ENCODE peak calls at places on chromosomes 13 and 19, in four cellular contexts. J, B, Y and N are unnamed samples.

GRCh38 chr13:27783111-27783510 is 9.2 kb upstream of the GSX1 start:
- DNase-seq in Y (no peak), B (peak), J (peak), N (no peak)

GRCh38 chr13:32314271-32314967 is 744 bp downstream of the ZAR1L start:
- DNase-seq in J (no peak), B (no peak), Y (peak), N (no peak)

GRCh38 chr19:5122671-5123409 is 153.9 kb downstream of the KDM4B start:
- DNase-seq in J (no peak), B (no peak), Y (no peak), N (no peak)

GRCh38 chr19:6250909-6251308 is 28.9 kb downstream of the MLLT1 start:
- DNase-seq in B (no peak), Y (no peak), J (no peak), N (no peak)

GRCh38 chr19:31988256-31988655 is 357.2 kb upstream of the ZNF507 start:
- DNase-seq in B (no peak), Y (no peak), J (no peak), N (no peak)

GRCh38 chr19:54572696-54573311 is 786 bp upstream of the LILRA2 start:
- DNase-seq in B (no peak), Y (no peak), J (no peak), N (no peak)

GRCh38 chr13:36815069-36815468 is 4.0 kb upstream of the RFXAP start:
- DNase-seq in J (no peak), B (peak), Y (no peak), N (no peak)

GRCh38 chr13:102773441-102774209 is at the start of gene TEX30:
- DNase-seq in B (peak), J (peak), Y (peak), N (peak)

GRCh38 chr19:12137541-12137940 is 2.6 kb downstream of the ZNF20 start:
- DNase-seq in B (peak), Y (no peak), J (peak), N (no peak)

GRCh38 chr19:13579388-13580060 is 73.2 kb upstream of the CACNA1A start:
- DNase-seq in B (peak), J (no peak), Y (no peak), N (peak)

GRCh38 chr13:69264362-69265334 is 843.0 kb upstream of the ATXN8OS start:
- DNase-seq in Y (no peak), J (no peak), B (no peak), N (no peak)

GRCh38 chr19:3056454-3057016 is 5.8 kb downstream of the TLE5 start:
- DNase-seq in B (no peak), Y (no peak), J (no peak), N (no peak)

GRCh38 chr19:8938576-8938975 is 71.6 kb downstream of the MUC16 start:
- DNase-seq in Y (no peak), J (no peak), B (peak), N (no peak)

GRCh38 chr13:21171420-21171819 is 4.9 kb downstream of the SKA3 start:
- DNase-seq in Y (no peak), J (no peak), B (no peak), N (no peak)

GRCh38 chr19:3284759-3285646 is 60.5 kb downstream of the CELF5 start:
- DNase-seq in Y (peak), J (peak), B (peak), N (no peak)

GRCh38 chr19:17997969-17998826 is 9.8 kb upstream of the ARRDC2 start:
- DNase-seq in J (no peak), Y (no peak), B (peak), N (no peak)

GRCh38 chr13:38914070-38914469 is 76.6 kb downstream of the STOML3 start:
- DNase-seq in J (no peak), Y (no peak), B (no peak), N (no peak)

GRCh38 chr19:19343762-19344161 is 23.1 kb downstream of the MAU2 start:
- DNase-seq in Y (no peak), B (no peak), J (peak), N (no peak)

GRCh38 chr19:38975861-38976271 is 324 bp upstream of the FBXO17 start:
- DNase-seq in J (peak), B (no peak), Y (no peak), N (no peak)

GRCh38 chr13:102682727-102683126 is 12.1 kb downstream of the METTL21C start:
- DNase-seq in B (no peak), Y (no peak), J (no peak), N (no peak)

GRCh38 chr13:45598597-45598996 is 16.9 kb downstream of the ERICH6B start:
- DNase-seq in B (no peak), Y (no peak), J (no peak), N (no peak)

GRCh38 chr13:29129616-29130015 is 309.5 kb downstream of the MTUS2 start:
- DNase-seq in J (no peak), B (no peak), Y (no peak), N (no peak)

GRCh38 chr13:41492432-41493267 is 35.3 kb downstream of the RGCC start:
- DNase-seq in Y (no peak), B (no peak), J (no peak), N (no peak)

GRCh38 chr13:100875392-100876043 is 200.9 kb upstream of the TMTC4 start:
- DNase-seq in J (peak), Y (no peak), B (peak), N (peak)

GRCh38 chr19:29855087-29855486 is 43.3 kb downstream of the CCNE1 start:
- DNase-seq in B (no peak), J (no peak), Y (no peak), N (no peak)

GRCh38 chr13:81929988-81930387 is 1589.1 kb upstream of the SPRY2 start:
- DNase-seq in Y (no peak), B (peak), J (peak), N (peak)

DNA sequence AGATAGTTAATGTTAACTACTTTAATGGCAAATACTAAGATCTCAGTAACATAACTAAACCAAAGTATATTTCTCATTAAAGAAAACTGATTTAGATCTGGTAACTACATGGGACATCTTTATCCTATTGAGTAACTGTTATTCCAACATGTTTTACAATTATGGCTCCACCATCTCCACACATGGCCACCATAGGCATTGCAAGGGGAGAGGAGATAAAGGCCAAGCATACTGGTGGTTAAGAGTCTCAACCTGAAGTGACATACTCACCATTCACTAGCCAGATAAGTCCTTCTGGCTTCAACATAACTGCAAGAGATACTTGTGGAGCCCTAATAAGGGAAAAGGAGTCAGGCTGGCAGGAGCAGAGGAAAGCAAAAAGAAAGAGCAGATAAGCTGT is 1586.4 kb upstream of the SPRY2 start:
- DNase-seq in J (peak), B (peak), Y (no peak), N (no peak)
- TF ChIP-seq CTCF in J (peak), B (peak), Y (no peak), N (peak)

GRCh38 chr19:48443262-48443661 is 2.5 kb upstream of the GRWD1 start:
- DNase-seq in J (peak), Y (no peak), B (no peak), N (no peak)
- H3K4me3 ChIP-seq in J (peak), Y (no peak), B (no peak), N (no peak)

GRCh38 chr13:59771272-59771671 is 392.5 kb downstream of the DIAPH3 start:
- DNase-seq in Y (no peak), J (peak), B (peak), N (no peak)
- TF ChIP-seq CTCF in Y (no peak), J (peak), B (peak), N (peak)

GRCh38 chr19:1884719-1885334 is 469 bp downstream of the ABHD17A start:
- DNase-seq in B (no peak), Y (no peak), J (no peak), N (no peak)

GRCh38 chr19:1884291-1884718 is 991 bp downstream of the ABHD17A start:
- DNase-seq in Y (no peak), J (no peak), B (no peak), N (no peak)

GRCh38 chr19:1882089-1882785 is 3.1 kb downstream of the ABHD17A start:
- DNase-seq in B (no peak), Y (no peak), J (no peak), N (no peak)

GRCh38 chr19:1883784-1884183 is 1.5 kb downstream of the ABHD17A start:
- DNase-seq in B (no peak), Y (no peak), J (no peak), N (no peak)

DNA sequence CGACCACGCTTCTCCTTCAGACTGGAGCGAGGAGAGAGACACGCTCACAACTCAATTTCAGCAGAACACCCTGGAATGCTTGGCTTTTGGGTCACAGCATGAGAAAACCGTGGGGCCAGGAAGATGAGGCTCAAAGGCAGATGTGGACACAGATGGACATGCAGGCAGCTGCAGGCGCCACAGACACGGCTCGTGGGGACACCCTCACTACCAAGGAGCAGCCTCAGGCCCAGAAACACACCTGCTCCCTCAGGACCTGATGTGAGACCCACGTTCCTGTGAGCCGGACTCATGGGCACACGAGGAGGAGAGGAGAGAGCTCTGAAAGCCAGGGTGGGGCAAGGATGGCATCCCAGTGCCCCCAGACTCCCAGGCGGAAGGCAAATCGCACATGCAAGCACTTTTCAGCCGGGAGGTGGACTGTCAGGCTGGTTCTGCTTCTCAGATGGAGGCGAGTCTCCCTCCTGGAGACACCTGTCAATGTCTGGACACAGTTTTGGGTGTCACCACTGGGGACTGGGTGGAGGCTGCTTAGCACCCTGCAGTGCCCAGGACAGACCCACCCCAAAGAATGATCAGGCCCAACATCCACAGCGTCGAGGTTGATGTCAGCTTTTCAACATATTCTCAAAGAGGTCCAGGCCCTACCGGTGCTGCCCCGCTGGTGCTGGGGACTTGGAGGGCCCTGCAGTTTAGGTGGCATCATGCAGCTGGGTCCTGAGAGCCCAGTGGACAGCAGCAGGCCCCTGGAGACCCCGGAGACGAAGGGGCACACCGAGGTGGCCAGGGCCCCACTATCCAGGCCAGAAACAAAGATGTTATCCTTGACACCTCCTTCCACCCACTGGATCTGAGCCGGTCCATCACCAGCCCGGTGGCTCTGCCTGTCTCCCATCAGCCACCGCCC is 2.3 kb downstream of the ABHD17A start:
- DNase-seq in J (no peak), Y (no peak), B (no peak), N (no peak)
- H3K4me3 ChIP-seq in J (peak), Y (no peak), B (peak), N (no peak)

GRCh38 chr19:10378124-10378523 is 2.2 kb downstream of the TYK2 start:
- DNase-seq in Y (no peak), J (no peak), B (no peak), N (no peak)

GRCh38 chr19:10380311-10381102 is at the start of gene TYK2:
- DNase-seq in B (peak), Y (peak), J (peak), N (peak)

GRCh38 chr19:10384580-10384979 is 4.2 kb upstream of the TYK2 start:
- DNase-seq in J (no peak), B (no peak), Y (no peak), N (no peak)

GRCh38 chr19:10379880-10380310 is 477 bp downstream of the TYK2 start:
- DNase-seq in J (no peak), Y (no peak), B (no peak), N (no peak)
- TF ChIP-seq CTCF in J (no peak), Y (no peak), B (no peak), N (no peak)